ENCODE peak calls at places on chromosomes 3 and 15, in four cellular contexts. S is A549, W is HepG2, E is K562. L is an unnamed sample.

GRCh38 chr3:4581040-4581439 is 87.9 kb downstream of the ITPR1 start:
- ATAC-seq in E (peak; percentile 78), W (no peak), S (peak; percentile 63), L (no peak)

GRCh38 chr3:31687020-31687802 is 154.5 kb downstream of the STT3B start:
- ATAC-seq in E (no peak), S (no peak), W (peak; percentile 76), L (no peak)

GRCh38 chr3:138296639-138297038 is 33.0 kb downstream of the NME9 start:
- ATAC-seq in W (no peak), S (no peak), E (no peak), L (no peak)

GRCh38 chr3:5057217-5057616 is 64.9 kb upstream of the ARL8B start:
- ATAC-seq in E (no peak), S (no peak), W (no peak), L (no peak)

GRCh38 chr15:98799991-98800390 is 151.7 kb downstream of the IGF1R start:
- ATAC-seq in W (no peak), E (no peak), S (peak; percentile 31), L (no peak)

GRCh38 chr3:4732974-4733373 is 239.8 kb downstream of the ITPR1 start:
- ATAC-seq in W (no peak), S (no peak), E (no peak), L (no peak)

GRCh38 chr15:99592135-99592845 is 26.5 kb downstream of the MEF2A start:
- ATAC-seq in W (no peak), E (no peak), S (no peak), L (no peak)

GRCh38 chr3:23484386-23484785 is 281.3 kb downstream of the UBE2E2 start:
- ATAC-seq in E (no peak), W (no peak), S (no peak), L (no peak)

GRCh38 chr15:52733696-52734255 is 54.6 kb upstream of the ATOSA start:
- ATAC-seq in E (no peak), S (no peak), W (peak; percentile 57), L (no peak)

GRCh38 chr3:17749705-17750293 is 7.4 kb upstream of the TBC1D5 start:
- ATAC-seq in W (peak; percentile 73), S (peak; percentile 61), E (peak; percentile 7), L (no peak)

GRCh38 chr3:189229421-189229820 is 57.6 kb downstream of the TPRG1 start:
- ATAC-seq in E (no peak), S (peak; percentile 45), W (peak; percentile 44), L (no peak)

GRCh38 chr3:40379674-40380306 is 7.2 kb upstream of the ENTPD3 start:
- ATAC-seq in S (no peak), E (peak; percentile 65), W (no peak), L (no peak)

GRCh38 chr15:70214266-70214665 is 116.5 kb upstream of the TLE3 start:
- ATAC-seq in E (peak; percentile 79), S (peak; percentile 66), W (peak; percentile 88), L (no peak)

GRCh38 chr3:38247366-38248035 is 18.1 kb upstream of the SLC22A13 start:
- ATAC-seq in W (peak; percentile 51), S (peak; percentile 97), E (peak; percentile 52), L (peak; percentile 86)

GRCh38 chr15:81357178-81357686 is 16.8 kb downstream of the TMC3 start:
- ATAC-seq in E (peak; percentile 53), S (peak; percentile 63), W (no peak), L (no peak)

GRCh38 chr15:45129651-45130129 is at the start of the genes DUOX1 and DUOXA1:
- ATAC-seq in E (peak; percentile 71), W (no peak), S (no peak), L (peak; percentile 44)

GRCh38 chr15:67157779-67158366 is 92.5 kb downstream of the SMAD3 start:
- ATAC-seq in E (no peak), W (no peak), S (peak; percentile 10), L (no peak)

GRCh38 chr3:98185180-98185579 is 18.7 kb downstream of the OR5H15 start:
- ATAC-seq in E (no peak), S (peak; percentile 54), W (peak; percentile 62), L (no peak)

GRCh38 chr3:157573780-157574378 is 70.7 kb upstream of the VEPH1 start:
- ATAC-seq in E (no peak), W (no peak), S (no peak), L (no peak)

GRCh38 chr15:42508263-42508690 is 12.8 kb downstream of the SNAP23 start:
- ATAC-seq in W (no peak), S (no peak), E (peak; percentile 86), L (peak; percentile 72)

GRCh38 chr15:77818484-77819270 is 186.0 kb upstream of the LINGO1 start:
- ATAC-seq in S (no peak), E (no peak), W (no peak), L (no peak)

GRCh38 chr3:23161308-23161707 is 41.8 kb upstream of the UBE2E2 start:
- ATAC-seq in S (no peak), W (no peak), E (no peak), L (no peak)

GRCh38 chr3:120370463-120370862 is 21.3 kb upstream of the LRRC58 start:
- ATAC-seq in S (no peak), W (no peak), E (no peak), L (no peak)

GRCh38 chr3:77147836-77148578 is 108.1 kb downstream of the ROBO2 start:
- ATAC-seq in S (no peak), W (no peak), E (no peak), L (no peak)

GRCh38 chr15:85722374-85722773 is 72.4 kb downstream of the KLHL25 start:
- ATAC-seq in S (no peak), W (no peak), E (no peak), L (no peak)

GRCh38 chr3:172580680-172581079 is 57.5 kb upstream of the TNFSF10 start:
- ATAC-seq in W (no peak), S (no peak), E (no peak), L (no peak)

GRCh38 chr3:34955684-34956083 is 683.6 kb upstream of the ARPP21 start:
- ATAC-seq in W (no peak), E (no peak), S (no peak), L (no peak)

GRCh38 chr3:150242220-150242938 is 165.7 kb upstream of the TSC22D2 start:
- ATAC-seq in E (no peak), W (no peak), S (no peak), L (no peak)

GRCh38 chr3:82942041-82942440 is 1180.6 kb upstream of the GBE1 start:
- ATAC-seq in S (no peak), W (no peak), E (no peak), L (no peak)

GRCh38 chr15:97836003-97836402 is 124.5 kb upstream of the ARRDC4 start:
- ATAC-seq in E (no peak), S (no peak), W (no peak), L (no peak)

GRCh38 chr3:43674345-43675085 is 16.2 kb upstream of the ABHD5 start:
- ATAC-seq in E (peak; percentile 13), S (no peak), W (no peak), L (no peak)

GRCh38 chr3:36494461-36495109 is 114.3 kb downstream of the STAC start:
- ATAC-seq in S (peak; percentile 43), W (no peak), E (no peak), L (peak; percentile 91)

GRCh38 chr3:127814325-127814781 is 8.0 kb downstream of the MGLL start:
- ATAC-seq in S (no peak), E (no peak), W (no peak), L (no peak)

GRCh38 chr15:88664151-88664778 is 25.4 kb downstream of the ISG20 start:
- ATAC-seq in W (peak; percentile 57), S (peak; percentile 75), E (peak; percentile 51), L (no peak)

DNA sequence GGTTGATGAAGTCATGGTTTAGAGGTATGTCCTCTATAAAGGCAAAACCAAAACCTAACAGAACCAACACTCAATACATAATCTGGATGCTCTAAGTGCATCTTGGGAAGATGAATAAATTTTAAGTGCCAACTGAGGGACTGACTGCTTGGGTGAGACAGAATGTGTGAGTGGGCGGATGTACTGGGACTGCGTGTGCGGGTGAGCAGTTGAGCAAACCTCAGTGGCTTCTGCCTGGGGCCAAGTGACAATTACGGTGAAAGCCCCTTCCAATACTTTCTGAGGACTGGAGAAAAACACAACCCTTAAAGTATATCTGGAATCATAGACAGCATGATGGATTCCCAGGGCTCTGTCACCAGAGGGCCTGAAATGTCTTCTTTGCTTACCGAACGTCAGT is 80.1 kb upstream of the FEZF2 start:
- ATAC-seq in S (no peak), E (no peak), W (no peak), L (no peak)
- TF ChIP-seq EP300 in S (no peak), E (no peak), W (no peak), L (no peak)

GRCh38 chr3:152245498-152246175 is 23.1 kb upstream of the MBNL1 start:
- ATAC-seq in E (peak; percentile 74), S (no peak), W (no peak), L (no peak)
- H3K4me1 ChIP-seq in E (peaks cover 13% of the 10 kb centered on the region), S (no peaks in the 10 kb centered on the region), W (peaks cover 22% of the 10 kb centered on the region), L (peaks cover 22% of the 10 kb centered on the region)

DNA sequence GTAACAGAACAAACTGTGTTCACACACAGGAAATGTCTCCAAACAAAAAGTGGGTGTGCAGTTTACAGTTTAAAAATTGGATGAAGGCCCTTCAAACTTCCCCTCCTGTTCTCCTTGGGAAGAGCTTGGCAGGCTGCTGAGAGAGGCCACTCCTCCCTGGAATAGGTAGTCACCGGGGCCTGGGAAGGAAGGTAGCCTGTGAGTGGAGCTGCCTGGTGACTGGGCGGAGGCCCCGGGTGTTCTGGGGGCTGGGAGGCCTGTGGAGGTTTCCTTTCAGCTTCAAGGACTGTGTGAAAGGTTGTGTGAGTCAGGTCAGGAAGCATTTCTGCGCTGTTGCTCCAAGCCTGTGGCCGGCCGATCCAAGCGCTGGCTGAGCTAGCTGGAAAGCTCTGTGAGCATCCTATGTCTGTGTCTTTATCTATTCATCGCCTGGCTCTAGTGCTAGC is 14.1 kb downstream of the SLCO3A1 start:
- ATAC-seq in S (peak; percentile 99), W (no peak), E (no peak), L (peak; percentile 86)
- TF ChIP-seq EP300 in S (no peak), W (no peak), E (no peak), L (no peak)

GRCh38 chr15:60531811-60532210 is 52.9 kb upstream of the ICE2 start:
- ATAC-seq in E (no peak), S (no peak), W (no peak), L (no peak)
- H3K4me1 ChIP-seq in E (no peaks in the 10 kb centered on the region), S (no peaks in the 10 kb centered on the region), W (peaks cover 23% of the 10 kb centered on the region), L (peaks cover 12% of the 10 kb centered on the region)

DNA sequence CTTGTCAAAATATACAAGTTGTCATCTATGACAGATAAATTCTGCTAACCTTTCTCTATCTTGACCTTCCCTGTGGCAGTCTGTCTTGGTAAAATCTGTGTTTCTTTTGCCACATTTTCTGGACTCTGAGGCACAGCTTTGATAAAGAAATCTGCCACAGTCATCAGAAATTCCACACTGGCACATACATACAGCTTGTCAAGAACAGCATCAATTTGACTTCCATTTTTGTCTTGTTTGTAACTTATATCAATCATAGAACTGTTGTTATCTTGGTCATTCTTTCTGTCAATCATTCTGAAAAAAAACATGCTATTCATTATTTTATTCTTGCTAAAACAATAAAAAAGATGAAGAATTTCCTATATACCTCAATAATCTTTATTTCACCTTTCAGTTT is 130.8 kb downstream of the VPS13C start:
- ATAC-seq in W (no peak), S (no peak), E (no peak), L (no peak)
- TF ChIP-seq EP300 in W (no peak), S (no peak), E (no peak), L (no peak)

L was measured in gastroesophageal sphincter.